ENCODE peak calls at places on chromosomes 6 and 20, in ten cellular contexts. One of them, this sample, is unnamed.

GRCh38 chr6:110034637-110035096 is 56.6 kb downstream of the GPR6 start:
- DNase-seq in cardiac muscle cell: peak
- DNase-seq in heart left ventricle: no peak
- DNase-seq in fibroblast of pulmonary artery: no peak
- DNase-seq in cardiac fibroblast: no peak
- DNase-seq in epithelial cell of esophagus: no peak
- DNase-seq in A549: no peak
- DNase-seq in foreskin fibroblast: no peak
- DNase-seq in K562: no peak
- DNase-seq in adrenal gland: no peak
- DNase-seq in this sample: no peak

GRCh38 chr20:37481610-37482009 is 39.4 kb upstream of the NNAT start:
- DNase-seq in cardiac muscle cell: no peak
- DNase-seq in heart left ventricle: no peak
- DNase-seq in fibroblast of pulmonary artery: no peak
- DNase-seq in cardiac fibroblast: no peak
- DNase-seq in epithelial cell of esophagus: no peak
- DNase-seq in A549: no peak
- DNase-seq in foreskin fibroblast: no peak
- DNase-seq in K562: no peak
- DNase-seq in adrenal gland: no peak
- DNase-seq in this sample: no peak

GRCh38 chr6:79506251-79506650 is 31.0 kb downstream of the LCA5 start:
- DNase-seq in cardiac muscle cell: no peak
- DNase-seq in heart left ventricle: no peak
- DNase-seq in fibroblast of pulmonary artery: no peak
- DNase-seq in cardiac fibroblast: no peak
- DNase-seq in epithelial cell of esophagus: peak
- DNase-seq in A549: no peak
- DNase-seq in foreskin fibroblast: peak
- DNase-seq in K562: no peak
- DNase-seq in adrenal gland: no peak
- DNase-seq in this sample: no peak

GRCh38 chr6:142771162-142771561 is 173.8 kb downstream of the HIVEP2 start:
- DNase-seq in cardiac muscle cell: no peak
- DNase-seq in heart left ventricle: no peak
- DNase-seq in fibroblast of pulmonary artery: no peak
- DNase-seq in cardiac fibroblast: no peak
- DNase-seq in epithelial cell of esophagus: no peak
- DNase-seq in A549: no peak
- DNase-seq in foreskin fibroblast: no peak
- DNase-seq in K562: no peak
- DNase-seq in adrenal gland: no peak
- DNase-seq in this sample: no peak

GRCh38 chr20:23417861-23418260 is 3.4 kb downstream of the NAPB start:
- DNase-seq in cardiac muscle cell: no peak
- DNase-seq in heart left ventricle: no peak
- DNase-seq in fibroblast of pulmonary artery: no peak
- DNase-seq in cardiac fibroblast: no peak
- DNase-seq in epithelial cell of esophagus: no peak
- DNase-seq in A549: no peak
- DNase-seq in foreskin fibroblast: no peak
- DNase-seq in K562: no peak
- DNase-seq in adrenal gland: no peak
- DNase-seq in this sample: no peak

GRCh38 chr20:38628580-38629470 is 27.2 kb downstream of the ARHGAP40 start:
- DNase-seq in cardiac muscle cell: no peak
- DNase-seq in heart left ventricle: no peak
- DNase-seq in fibroblast of pulmonary artery: no peak
- DNase-seq in cardiac fibroblast: no peak
- DNase-seq in epithelial cell of esophagus: peak
- DNase-seq in A549: no peak
- DNase-seq in foreskin fibroblast: no peak
- DNase-seq in K562: no peak
- DNase-seq in adrenal gland: no peak
- DNase-seq in this sample: no peak

GRCh38 chr6:74585779-74586178 is 620.1 kb downstream of the COL12A1 start:
- DNase-seq in cardiac muscle cell: no peak
- DNase-seq in heart left ventricle: no peak
- DNase-seq in fibroblast of pulmonary artery: no peak
- DNase-seq in cardiac fibroblast: peak
- DNase-seq in epithelial cell of esophagus: peak
- DNase-seq in A549: no peak
- DNase-seq in foreskin fibroblast: peak
- DNase-seq in K562: no peak
- DNase-seq in adrenal gland: no peak
- DNase-seq in this sample: no peak

GRCh38 chr20:25299801-25300200 is 51.9 kb downstream of the PYGB start:
- DNase-seq in cardiac muscle cell: no peak
- DNase-seq in heart left ventricle: no peak
- DNase-seq in fibroblast of pulmonary artery: no peak
- DNase-seq in cardiac fibroblast: no peak
- DNase-seq in epithelial cell of esophagus: peak
- DNase-seq in A549: no peak
- DNase-seq in foreskin fibroblast: no peak
- DNase-seq in K562: no peak
- DNase-seq in adrenal gland: no peak
- DNase-seq in this sample: no peak

GRCh38 chr6:31559958-31560696 is 12.0 kb upstream of the LTA start:
- DNase-seq in cardiac muscle cell: no peak
- DNase-seq in heart left ventricle: peak
- DNase-seq in fibroblast of pulmonary artery: peak
- DNase-seq in cardiac fibroblast: peak
- DNase-seq in epithelial cell of esophagus: peak
- DNase-seq in A549: peak
- DNase-seq in foreskin fibroblast: peak
- DNase-seq in K562: peak
- DNase-seq in adrenal gland: peak
- DNase-seq in this sample: no peak

GRCh38 chr6:30282522-30282921 is 44.2 kb upstream of the TRIM39 start:
- DNase-seq in cardiac muscle cell: no peak
- DNase-seq in heart left ventricle: no peak
- DNase-seq in fibroblast of pulmonary artery: no peak
- DNase-seq in cardiac fibroblast: no peak
- DNase-seq in epithelial cell of esophagus: no peak
- DNase-seq in A549: no peak
- DNase-seq in foreskin fibroblast: no peak
- DNase-seq in K562: no peak
- DNase-seq in adrenal gland: no peak
- DNase-seq in this sample: no peak

GRCh38 chr6:142833054-142833453 is 111.9 kb downstream of the HIVEP2 start:
- DNase-seq in cardiac muscle cell: no peak
- DNase-seq in heart left ventricle: no peak
- DNase-seq in fibroblast of pulmonary artery: peak
- DNase-seq in cardiac fibroblast: peak
- DNase-seq in epithelial cell of esophagus: peak
- DNase-seq in A549: peak
- DNase-seq in foreskin fibroblast: peak
- DNase-seq in K562: no peak
- DNase-seq in adrenal gland: no peak
- DNase-seq in this sample: no peak

GRCh38 chr6:41608443-41609151 is 29.7 kb upstream of the MDFI start:
- DNase-seq in cardiac muscle cell: no peak
- DNase-seq in heart left ventricle: no peak
- DNase-seq in fibroblast of pulmonary artery: no peak
- DNase-seq in cardiac fibroblast: no peak
- DNase-seq in epithelial cell of esophagus: no peak
- DNase-seq in A549: no peak
- DNase-seq in foreskin fibroblast: no peak
- DNase-seq in K562: no peak
- DNase-seq in adrenal gland: no peak
- DNase-seq in this sample: no peak

GRCh38 chr20:20555838-20556237 is 156.6 kb downstream of the RALGAPA2 start:
- DNase-seq in cardiac muscle cell: no peak
- DNase-seq in heart left ventricle: no peak
- DNase-seq in fibroblast of pulmonary artery: no peak
- DNase-seq in cardiac fibroblast: no peak
- DNase-seq in epithelial cell of esophagus: no peak
- DNase-seq in A549: no peak
- DNase-seq in foreskin fibroblast: no peak
- DNase-seq in K562: no peak
- DNase-seq in adrenal gland: no peak
- DNase-seq in this sample: no peak

GRCh38 chr6:85390775-85391174 is 59.1 kb upstream of the NT5E start:
- DNase-seq in cardiac muscle cell: no peak
- DNase-seq in heart left ventricle: no peak
- DNase-seq in fibroblast of pulmonary artery: peak
- DNase-seq in cardiac fibroblast: peak
- DNase-seq in epithelial cell of esophagus: peak
- DNase-seq in A549: peak
- DNase-seq in foreskin fibroblast: no peak
- DNase-seq in K562: no peak
- DNase-seq in adrenal gland: no peak
- DNase-seq in this sample: no peak

GRCh38 chr6:144007779-144008500 is at the start of gene PLAGL1:
- DNase-seq in cardiac muscle cell: peak
- DNase-seq in heart left ventricle: peak
- DNase-seq in fibroblast of pulmonary artery: peak
- DNase-seq in cardiac fibroblast: peak
- DNase-seq in epithelial cell of esophagus: peak
- DNase-seq in A549: peak
- DNase-seq in foreskin fibroblast: peak
- DNase-seq in K562: peak
- DNase-seq in adrenal gland: peak
- DNase-seq in this sample: no peak
- H3K4me3 ChIP-seq in cardiac muscle cell: peak
- H3K4me3 ChIP-seq in heart left ventricle: peak
- H3K4me3 ChIP-seq in fibroblast of pulmonary artery: peak
- H3K4me3 ChIP-seq in cardiac fibroblast: peak
- H3K4me3 ChIP-seq in epithelial cell of esophagus: peak
- H3K4me3 ChIP-seq in A549: peak
- H3K4me3 ChIP-seq in foreskin fibroblast: peak
- H3K4me3 ChIP-seq in K562: peak
- H3K4me3 ChIP-seq in adrenal gland: peak
- H3K4me3 ChIP-seq in this sample: peak

GRCh38 chr6:138643210-138643609 is 130.4 kb upstream of the CCDC28A start:
- DNase-seq in cardiac muscle cell: no peak
- DNase-seq in heart left ventricle: no peak
- DNase-seq in fibroblast of pulmonary artery: no peak
- DNase-seq in cardiac fibroblast: no peak
- DNase-seq in epithelial cell of esophagus: no peak
- DNase-seq in A549: no peak
- DNase-seq in foreskin fibroblast: no peak
- DNase-seq in K562: no peak
- DNase-seq in adrenal gland: no peak
- DNase-seq in this sample: no peak
- TF ChIP-seq CTCF in cardiac muscle cell: no peak
- TF ChIP-seq CTCF in heart left ventricle: no peak
- TF ChIP-seq CTCF in fibroblast of pulmonary artery: no peak
- TF ChIP-seq CTCF in cardiac fibroblast: no peak
- TF ChIP-seq CTCF in epithelial cell of esophagus: no peak
- TF ChIP-seq CTCF in A549: no peak
- TF ChIP-seq CTCF in foreskin fibroblast: no peak
- TF ChIP-seq CTCF in K562: no peak
- TF ChIP-seq CTCF in adrenal gland: no peak
- TF ChIP-seq CTCF in this sample: no peak

GRCh38 chr6:156864557-156864956 is 87.4 kb downstream of the ARID1B start:
- DNase-seq in cardiac muscle cell: no peak
- DNase-seq in heart left ventricle: no peak
- DNase-seq in fibroblast of pulmonary artery: no peak
- DNase-seq in cardiac fibroblast: no peak
- DNase-seq in epithelial cell of esophagus: no peak
- DNase-seq in A549: no peak
- DNase-seq in foreskin fibroblast: no peak
- DNase-seq in K562: no peak
- DNase-seq in adrenal gland: no peak
- DNase-seq in this sample: no peak

GRCh38 chr6:156865019-156865629 is 87.9 kb downstream of the ARID1B start:
- DNase-seq in cardiac muscle cell: no peak
- DNase-seq in heart left ventricle: no peak
- DNase-seq in fibroblast of pulmonary artery: peak
- DNase-seq in cardiac fibroblast: no peak
- DNase-seq in epithelial cell of esophagus: no peak
- DNase-seq in A549: no peak
- DNase-seq in foreskin fibroblast: peak
- DNase-seq in K562: no peak
- DNase-seq in adrenal gland: no peak
- DNase-seq in this sample: no peak

GRCh38 chr6:156867121-156867520 is 89.9 kb downstream of the ARID1B start:
- DNase-seq in cardiac muscle cell: no peak
- DNase-seq in heart left ventricle: no peak
- DNase-seq in fibroblast of pulmonary artery: peak
- DNase-seq in cardiac fibroblast: no peak
- DNase-seq in epithelial cell of esophagus: no peak
- DNase-seq in A549: no peak
- DNase-seq in foreskin fibroblast: no peak
- DNase-seq in K562: no peak
- DNase-seq in adrenal gland: no peak
- DNase-seq in this sample: no peak

GRCh38 chr6:156868385-156868784 is 91.2 kb downstream of the ARID1B start:
- DNase-seq in cardiac muscle cell: no peak
- DNase-seq in heart left ventricle: no peak
- DNase-seq in fibroblast of pulmonary artery: no peak
- DNase-seq in cardiac fibroblast: no peak
- DNase-seq in epithelial cell of esophagus: no peak
- DNase-seq in A549: no peak
- DNase-seq in foreskin fibroblast: no peak
- DNase-seq in K562: no peak
- DNase-seq in adrenal gland: no peak
- DNase-seq in this sample: no peak

DNA sequence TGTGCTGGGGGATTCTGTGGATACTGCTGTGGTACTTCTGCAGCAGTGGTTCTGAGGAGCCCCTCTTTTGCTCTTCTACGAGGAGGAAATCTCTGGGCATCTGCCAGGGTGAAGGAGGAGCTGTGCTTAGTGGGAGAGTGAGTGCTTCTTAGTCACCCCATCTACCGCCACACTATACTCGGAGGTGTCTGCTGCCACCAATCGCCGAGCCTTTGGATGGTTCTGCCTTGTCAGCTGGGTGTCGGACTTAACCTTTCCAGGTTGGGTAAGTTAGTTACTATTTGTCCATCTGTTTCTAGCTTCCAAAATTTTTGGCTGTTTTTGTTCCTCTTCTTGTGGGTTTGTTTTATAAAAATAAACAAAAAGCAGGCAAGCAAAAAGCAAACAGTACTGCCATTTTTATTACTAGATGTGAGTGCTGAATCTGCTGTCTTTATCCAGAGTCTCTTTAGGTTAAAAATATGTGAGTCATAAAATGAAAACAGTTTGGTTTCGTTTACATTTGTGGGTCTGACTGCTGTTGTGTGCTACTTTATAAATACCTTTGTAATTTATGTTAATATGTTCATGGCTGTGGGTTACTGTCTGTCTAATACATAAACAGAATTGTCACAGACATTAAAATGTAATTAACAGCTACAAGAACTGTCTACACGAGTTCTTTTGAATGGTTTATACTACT is 89.1 kb downstream of the ARID1B start:
- DNase-seq in cardiac muscle cell: no peak
- DNase-seq in heart left ventricle: peak
- DNase-seq in fibroblast of pulmonary artery: no peak
- DNase-seq in cardiac fibroblast: no peak
- DNase-seq in epithelial cell of esophagus: peak
- DNase-seq in A549: peak
- DNase-seq in foreskin fibroblast: peak
- DNase-seq in K562: no peak
- DNase-seq in adrenal gland: no peak
- DNase-seq in this sample: no peak
- H3K4me3 ChIP-seq in cardiac muscle cell: no peak
- H3K4me3 ChIP-seq in heart left ventricle: no peak
- H3K4me3 ChIP-seq in fibroblast of pulmonary artery: no peak
- H3K4me3 ChIP-seq in cardiac fibroblast: no peak
- H3K4me3 ChIP-seq in epithelial cell of esophagus: no peak
- H3K4me3 ChIP-seq in A549: no peak
- H3K4me3 ChIP-seq in foreskin fibroblast: peak
- H3K4me3 ChIP-seq in K562: no peak
- H3K4me3 ChIP-seq in adrenal gland: no peak
- H3K4me3 ChIP-seq in this sample: no peak

GRCh38 chr20:3744806-3745685 is 12.6 kb downstream of the HSPA12B start:
- DNase-seq in cardiac muscle cell: peak
- DNase-seq in heart left ventricle: peak
- DNase-seq in fibroblast of pulmonary artery: peak
- DNase-seq in cardiac fibroblast: peak
- DNase-seq in epithelial cell of esophagus: peak
- DNase-seq in A549: peak
- DNase-seq in foreskin fibroblast: no peak
- DNase-seq in K562: peak
- DNase-seq in adrenal gland: peak
- DNase-seq in this sample: peak
- TF ChIP-seq CTCF in cardiac muscle cell: no peak
- TF ChIP-seq CTCF in heart left ventricle: no peak
- TF ChIP-seq CTCF in fibroblast of pulmonary artery: no peak
- TF ChIP-seq CTCF in cardiac fibroblast: no peak
- TF ChIP-seq CTCF in epithelial cell of esophagus: no peak
- TF ChIP-seq CTCF in A549: no peak
- TF ChIP-seq CTCF in foreskin fibroblast: no peak
- TF ChIP-seq CTCF in K562: peak
- TF ChIP-seq CTCF in adrenal gland: no peak
- TF ChIP-seq CTCF in this sample: no peak